ENCODE peak calls at places on chromosomes 13 and 19, in nine cellular contexts. A is pons, G is pancreas, M is heart left ventricle, S is Kasumi-1, K is H4, P is DMS79 treated with DMSO at 0.1 percent for 48 hours, J is bronchial epithelial cell, W is HT1080. B is an unnamed sample.

GRCh38 chr19:5719961-5720790 is at the start of the genes CATSPERD and LONP1:
- DNase-seq in P (peak), K (peak), S (peak), W (peak), J (peak), M (peak), G (peak), A (peak), B (peak)

GRCh38 chr13:29676535-29676934 is 81.0 kb upstream of the SLC7A1 start:
- DNase-seq in G (no peak), W (no peak), P (no peak), K (no peak), J (peak), M (no peak), S (no peak), A (no peak), B (no peak)

GRCh38 chr19:28483197-28483596 is 729.8 kb downstream of the UQCRFS1 start:
- DNase-seq in A (no peak), W (no peak), G (no peak), S (no peak), K (no peak), M (no peak), J (no peak), P (no peak), B (no peak)

GRCh38 chr13:37403776-37404497 is 194.6 kb downstream of the POSTN start:
- DNase-seq in S (no peak), M (no peak), J (no peak), A (no peak), W (no peak), K (peak), P (no peak), G (no peak), B (no peak)

GRCh38 chr19:15479391-15480345 is at the start of gene PGLYRP2:
- DNase-seq in P (peak), W (no peak), S (no peak), J (peak), G (no peak), M (no peak), A (no peak), K (no peak), B (no peak)

GRCh38 chr19:2274937-2275535 is 6.9 kb downstream of the PEAK3 start:
- DNase-seq in K (peak), S (peak), W (peak), M (peak), A (peak), G (peak), P (peak), J (peak), B (no peak)

GRCh38 chr19:7224205-7224833 is 69.9 kb downstream of the INSR start:
- DNase-seq in J (no peak), G (peak), W (no peak), K (no peak), P (peak), S (no peak), A (peak), M (no peak), B (no peak)

GRCh38 chr13:96779691-96780090 is 214.6 kb downstream of the OXGR1 start:
- DNase-seq in M (no peak), K (no peak), P (no peak), W (no peak), A (no peak), S (no peak), G (no peak), J (no peak), B (no peak)

B was measured in GOT3.